ENCODE peak calls at places on chromosomes 2 and 18, in ten cellular contexts. L, N, V, Z, B, A, F, S, G and M are unnamed samples.

GRCh38 chr2:85066006-85066405 is 67.2 kb upstream of the TCF7L1 start:
- DNase-seq in L (no peak), N (no peak), V (no peak), Z (no peak), B (peak), A (no peak), F (no peak), S (no peak), G (no peak), M (no peak)

GRCh38 chr2:14567561-14567960 is 65.0 kb upstream of the LRATD1 start:
- DNase-seq in L (no peak), N (no peak), V (no peak), Z (no peak), B (no peak), A (no peak), F (no peak), S (no peak), G (no peak), M (no peak)

GRCh38 chr2:136117909-136118818 is at the start of gene CXCR4:
- DNase-seq in L (peak), N (peak), V (peak), Z (peak), B (peak), A (peak), F (peak), S (peak), G (peak), M (no peak)

GRCh38 chr18:292271-292670 is 24.4 kb upstream of the THOC1 start:
- DNase-seq in L (no peak), N (no peak), V (no peak), Z (no peak), B (no peak), A (no peak), F (no peak), S (no peak), G (no peak), M (no peak)

GRCh38 chr2:98771771-98772521 is 41.0 kb upstream of the MGAT4A start:
- DNase-seq in L (no peak), N (no peak), V (peak), Z (no peak), B (no peak), A (peak), F (peak), S (no peak), G (no peak), M (no peak)

GRCh38 chr2:127105656-127106456 is 1.1 kb downstream of the BIN1 start:
- DNase-seq in L (no peak), N (peak), V (no peak), Z (no peak), B (no peak), A (no peak), F (no peak), S (no peak), G (peak), M (peak)

GRCh38 chr18:12703714-12704113 is 872 bp downstream of the PSMG2 start:
- DNase-seq in L (peak), N (peak), V (peak), Z (peak), B (no peak), A (no peak), F (no peak), S (no peak), G (no peak), M (no peak)

GRCh38 chr18:59202258-59202820 is 17.6 kb upstream of the GRP start:
- DNase-seq in L (peak), N (no peak), V (peak), Z (no peak), B (no peak), A (no peak), F (no peak), S (no peak), G (no peak), M (no peak)

GRCh38 chr2:54680397-54681032 is 42.9 kb upstream of the EML6 start:
- DNase-seq in L (no peak), N (no peak), V (peak), Z (no peak), B (no peak), A (no peak), F (peak), S (no peak), G (no peak), M (no peak)

GRCh38 chr2:26269571-26270170 is 24.9 kb downstream of the HADHB start:
- DNase-seq in L (no peak), N (no peak), V (no peak), Z (no peak), B (no peak), A (no peak), F (no peak), S (no peak), G (no peak), M (no peak)

GRCh38 chr2:215410932-215411285 is 25.0 kb downstream of the FN1 start:
- DNase-seq in L (no peak), N (peak), V (no peak), Z (peak), B (no peak), A (no peak), F (no peak), S (no peak), G (no peak), M (no peak)

GRCh38 chr18:76455015-76455676 is 39.9 kb downstream of the ZNF516 start:
- DNase-seq in L (no peak), N (no peak), V (no peak), Z (no peak), B (no peak), A (no peak), F (no peak), S (no peak), G (no peak), M (peak)

GRCh38 chr2:175282300-175282699 is 100.8 kb upstream of the ATP5MC3 start:
- DNase-seq in L (peak), N (peak), V (no peak), Z (peak), B (peak), A (no peak), F (no peak), S (no peak), G (no peak), M (no peak)

GRCh38 chr2:38474058-38474457 is 97.0 kb upstream of the ATL2 start:
- DNase-seq in L (no peak), N (no peak), V (no peak), Z (no peak), B (no peak), A (no peak), F (no peak), S (no peak), G (no peak), M (no peak)

GRCh38 chr2:220569380-220569779 is 942.0 kb downstream of the SLC4A3 start:
- DNase-seq in L (peak), N (no peak), V (no peak), Z (no peak), B (peak), A (no peak), F (no peak), S (no peak), G (no peak), M (no peak)

GRCh38 chr18:58194028-58194427 is 150.0 kb downstream of the NEDD4L start:
- DNase-seq in L (no peak), N (no peak), V (no peak), Z (no peak), B (no peak), A (no peak), F (no peak), S (no peak), G (no peak), M (no peak)

GRCh38 chr18:74040459-74041332 is 106.9 kb downstream of the FBXO15 start:
- DNase-seq in L (peak), N (peak), V (peak), Z (peak), B (peak), A (peak), F (peak), S (no peak), G (peak), M (no peak)

GRCh38 chr2:128498086-128498485 is 179.4 kb upstream of the HS6ST1 start:
- DNase-seq in L (no peak), N (no peak), V (no peak), Z (no peak), B (no peak), A (no peak), F (no peak), S (peak), G (no peak), M (peak)